ENCODE peak calls at places on chromosome 6, in eight cellular contexts. One of them, this sample, is unnamed.

GRCh38 chr6:157751547-157752200 is 71.4 kb upstream of the SNX9 start:
- DNase-seq in A673: no peak
- DNase-seq in aorta: no peak
- DNase-seq in astrocyte: no peak
- DNase-seq in lower lobe of right lung: no peak
- DNase-seq in prostate gland: no peak
- DNase-seq in mesendoderm: no peak
- DNase-seq in uterus: no peak
- DNase-seq in this sample: no peak

GRCh38 chr6:4358414-4359107 is 223.2 kb upstream of the ECI2 start:
- DNase-seq in A673: peak; percentile 81
- DNase-seq in aorta: peak; percentile 97
- DNase-seq in astrocyte: peak; percentile 100
- DNase-seq in lower lobe of right lung: peak; percentile 66
- DNase-seq in prostate gland: peak; percentile 74
- DNase-seq in mesendoderm: peak; percentile 97
- DNase-seq in uterus: peak; percentile 85
- DNase-seq in this sample: peak; percentile 73

GRCh38 chr6:82246802-82247633 is 526 bp downstream of the IBTK start:
- DNase-seq in A673: peak; percentile 79
- DNase-seq in aorta: peak; percentile 84
- DNase-seq in astrocyte: peak; percentile 36
- DNase-seq in lower lobe of right lung: peak; percentile 71
- DNase-seq in prostate gland: peak; percentile 55
- DNase-seq in mesendoderm: peak; percentile 91
- DNase-seq in uterus: no peak
- DNase-seq in this sample: no peak

GRCh38 chr6:40734607-40735006 is 147.4 kb upstream of the LRFN2 start:
- DNase-seq in A673: no peak
- DNase-seq in aorta: no peak
- DNase-seq in astrocyte: no peak
- DNase-seq in lower lobe of right lung: no peak
- DNase-seq in prostate gland: no peak
- DNase-seq in mesendoderm: no peak
- DNase-seq in uterus: no peak
- DNase-seq in this sample: no peak

GRCh38 chr6:113853252-113853651 is 3.9 kb upstream of the MARCKS start:
- DNase-seq in A673: no peak
- DNase-seq in aorta: no peak
- DNase-seq in astrocyte: no peak
- DNase-seq in lower lobe of right lung: no peak
- DNase-seq in prostate gland: no peak
- DNase-seq in mesendoderm: no peak
- DNase-seq in uterus: no peak
- DNase-seq in this sample: no peak

GRCh38 chr6:70956451-70957283 is at the start of gene B3GAT2:
- DNase-seq in A673: peak; percentile 14
- DNase-seq in aorta: peak; percentile 75
- DNase-seq in astrocyte: peak; percentile 5
- DNase-seq in lower lobe of right lung: no peak
- DNase-seq in prostate gland: peak; percentile 7
- DNase-seq in mesendoderm: peak; percentile 69
- DNase-seq in uterus: no peak
- DNase-seq in this sample: peak; percentile 78

GRCh38 chr6:10383312-10384063 is 31.4 kb downstream of the TFAP2A start:
- DNase-seq in A673: no peak
- DNase-seq in aorta: no peak
- DNase-seq in astrocyte: no peak
- DNase-seq in lower lobe of right lung: no peak
- DNase-seq in prostate gland: peak; percentile 41
- DNase-seq in mesendoderm: no peak
- DNase-seq in uterus: no peak
- DNase-seq in this sample: peak; percentile 83

GRCh38 chr6:108468346-108468745 is 92.4 kb upstream of the FOXO3 start:
- DNase-seq in A673: no peak
- DNase-seq in aorta: no peak
- DNase-seq in astrocyte: no peak
- DNase-seq in lower lobe of right lung: no peak
- DNase-seq in prostate gland: no peak
- DNase-seq in mesendoderm: no peak
- DNase-seq in uterus: no peak
- DNase-seq in this sample: no peak

GRCh38 chr6:116217069-116217468 is 36.8 kb downstream of the TSPYL4 start:
- DNase-seq in A673: peak; percentile 64
- DNase-seq in aorta: no peak
- DNase-seq in astrocyte: peak; percentile 11
- DNase-seq in lower lobe of right lung: no peak
- DNase-seq in prostate gland: no peak
- DNase-seq in mesendoderm: peak; percentile 47
- DNase-seq in uterus: no peak
- DNase-seq in this sample: no peak

GRCh38 chr6:159100789-159101182 is 56.0 kb upstream of the TAGAP start:
- DNase-seq in A673: no peak
- DNase-seq in aorta: no peak
- DNase-seq in astrocyte: no peak
- DNase-seq in lower lobe of right lung: no peak
- DNase-seq in prostate gland: no peak
- DNase-seq in mesendoderm: no peak
- DNase-seq in uterus: no peak
- DNase-seq in this sample: peak; percentile 46

GRCh38 chr6:150016324-150017185 is 8.8 kb downstream of the RAET1L start:
- DNase-seq in A673: peak; percentile 82
- DNase-seq in aorta: no peak
- DNase-seq in astrocyte: peak; percentile 20
- DNase-seq in lower lobe of right lung: no peak
- DNase-seq in prostate gland: peak; percentile 74
- DNase-seq in mesendoderm: peak; percentile 60
- DNase-seq in uterus: no peak
- DNase-seq in this sample: peak; percentile 78

GRCh38 chr6:143596857-143597256 is 80.9 kb upstream of the PHACTR2 start:
- DNase-seq in A673: no peak
- DNase-seq in aorta: peak; percentile 75
- DNase-seq in astrocyte: peak; percentile 14
- DNase-seq in lower lobe of right lung: no peak
- DNase-seq in prostate gland: no peak
- DNase-seq in mesendoderm: peak; percentile 51
- DNase-seq in uterus: peak; percentile 28
- DNase-seq in this sample: no peak

GRCh38 chr6:37391100-37391499 is 37.3 kb downstream of the RNF8 start:
- DNase-seq in A673: no peak
- DNase-seq in aorta: no peak
- DNase-seq in astrocyte: no peak
- DNase-seq in lower lobe of right lung: no peak
- DNase-seq in prostate gland: peak; percentile 14
- DNase-seq in mesendoderm: no peak
- DNase-seq in uterus: no peak
- DNase-seq in this sample: no peak

GRCh38 chr6:110053395-110054240 is 75.5 kb downstream of the GPR6 start:
- DNase-seq in A673: peak; percentile 74
- DNase-seq in aorta: no peak
- DNase-seq in astrocyte: peak; percentile 39
- DNase-seq in lower lobe of right lung: no peak
- DNase-seq in prostate gland: no peak
- DNase-seq in mesendoderm: peak; percentile 72
- DNase-seq in uterus: no peak
- DNase-seq in this sample: peak; percentile 48

GRCh38 chr6:102154176-102154575 is 760.7 kb downstream of the GRIK2 start:
- DNase-seq in A673: no peak
- DNase-seq in aorta: no peak
- DNase-seq in astrocyte: no peak
- DNase-seq in lower lobe of right lung: no peak
- DNase-seq in prostate gland: no peak
- DNase-seq in mesendoderm: peak; percentile 9
- DNase-seq in uterus: no peak
- DNase-seq in this sample: no peak

GRCh38 chr6:31541059-31541657 is 645 bp downstream of the DDX39B start:
- DNase-seq in A673: peak; percentile 66
- DNase-seq in aorta: peak; percentile 84
- DNase-seq in astrocyte: peak; percentile 26
- DNase-seq in lower lobe of right lung: no peak
- DNase-seq in prostate gland: peak; percentile 46
- DNase-seq in mesendoderm: peak; percentile 80
- DNase-seq in uterus: no peak
- DNase-seq in this sample: peak; percentile 54

GRCh38 chr6:31543639-31544038 is 1.8 kb upstream of the DDX39B start:
- DNase-seq in A673: no peak
- DNase-seq in aorta: no peak
- DNase-seq in astrocyte: no peak
- DNase-seq in lower lobe of right lung: no peak
- DNase-seq in prostate gland: no peak
- DNase-seq in mesendoderm: no peak
- DNase-seq in uterus: no peak
- DNase-seq in this sample: no peak

GRCh38 chr6:31541658-31542521 is at the start of gene DDX39B:
- DNase-seq in A673: peak; percentile 99
- DNase-seq in aorta: peak; percentile 97
- DNase-seq in astrocyte: peak; percentile 95
- DNase-seq in lower lobe of right lung: peak; percentile 96
- DNase-seq in prostate gland: peak; percentile 96
- DNase-seq in mesendoderm: peak; percentile 99
- DNase-seq in uterus: peak; percentile 93
- DNase-seq in this sample: peak; percentile 89

GRCh38 chr6:31538805-31539400 is 2.9 kb downstream of the DDX39B start:
- DNase-seq in A673: no peak
- DNase-seq in aorta: no peak
- DNase-seq in astrocyte: no peak
- DNase-seq in lower lobe of right lung: no peak
- DNase-seq in prostate gland: no peak
- DNase-seq in mesendoderm: no peak
- DNase-seq in uterus: no peak
- DNase-seq in this sample: no peak

DNA sequence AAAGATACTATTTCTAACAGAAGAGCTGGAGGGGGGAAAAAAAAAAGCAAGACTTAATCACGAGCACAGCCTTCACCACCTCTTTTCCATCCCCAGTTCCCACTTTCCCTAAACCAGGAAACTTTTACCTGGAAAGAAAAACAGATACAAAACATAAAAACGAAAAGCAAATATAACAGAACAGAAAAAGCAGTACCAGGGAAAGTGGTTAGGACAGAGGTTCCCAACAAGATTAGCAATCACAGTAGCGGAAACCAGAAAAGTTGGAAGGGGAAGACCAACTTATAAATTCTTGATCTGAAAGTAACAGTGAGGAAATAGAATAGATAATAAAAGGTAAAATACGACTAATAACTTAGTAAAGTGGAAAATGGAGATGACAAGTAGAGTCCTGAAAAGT is 1.2 kb downstream of the DDX39B start:
- DNase-seq in A673: no peak
- DNase-seq in aorta: no peak
- DNase-seq in astrocyte: no peak
- DNase-seq in lower lobe of right lung: no peak
- DNase-seq in prostate gland: no peak
- DNase-seq in mesendoderm: no peak
- DNase-seq in uterus: no peak
- DNase-seq in this sample: no peak
- H3K36me3 ChIP-seq in A673: peaks cover 51% of the 10 kb centered on the region
- H3K36me3 ChIP-seq in aorta: peaks cover 19% of the 10 kb centered on the region
- H3K36me3 ChIP-seq in astrocyte: peaks cover 37% of the 10 kb centered on the region
- H3K36me3 ChIP-seq in lower lobe of right lung: peaks cover 48% of the 10 kb centered on the region
- H3K36me3 ChIP-seq in prostate gland: peaks cover under 1% of the 10 kb centered on the region
- H3K36me3 ChIP-seq in mesendoderm: peaks cover 25% of the 10 kb centered on the region
- H3K36me3 ChIP-seq in uterus: no peaks in the 10 kb centered on the region
- H3K36me3 ChIP-seq in this sample: peaks cover 41% of the 10 kb centered on the region

DNA sequence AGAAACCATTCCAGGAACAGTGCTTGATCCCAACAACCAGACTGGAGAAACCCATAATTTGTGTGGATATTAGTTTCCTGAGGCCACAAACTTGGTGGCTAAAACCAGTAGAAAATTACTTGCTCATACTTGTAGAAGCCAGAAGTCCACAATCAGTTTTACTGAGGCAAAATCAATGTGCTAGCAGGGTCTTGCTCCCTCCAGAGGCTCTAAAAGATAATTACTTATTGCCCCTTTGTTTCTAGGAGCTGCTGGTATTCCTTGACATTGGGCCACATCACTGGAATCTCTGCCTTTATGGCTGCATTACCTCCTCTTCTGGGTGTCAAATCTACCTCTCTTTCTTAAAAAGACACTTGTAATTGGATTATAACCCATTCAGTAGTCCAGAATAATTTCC is 142.2 kb upstream of the SAMD5 start:
- DNase-seq in A673: no peak
- DNase-seq in aorta: no peak
- DNase-seq in astrocyte: no peak
- DNase-seq in lower lobe of right lung: no peak
- DNase-seq in prostate gland: no peak
- DNase-seq in mesendoderm: peak; percentile 27
- DNase-seq in uterus: no peak
- DNase-seq in this sample: no peak
- H3K36me3 ChIP-seq in A673: no peaks in the 10 kb centered on the region
- H3K36me3 ChIP-seq in aorta: no peaks in the 10 kb centered on the region
- H3K36me3 ChIP-seq in astrocyte: peaks cover 5% of the 10 kb centered on the region
- H3K36me3 ChIP-seq in lower lobe of right lung: peaks cover 35% of the 10 kb centered on the region
- H3K36me3 ChIP-seq in prostate gland: no peaks in the 10 kb centered on the region
- H3K36me3 ChIP-seq in mesendoderm: no peaks in the 10 kb centered on the region
- H3K36me3 ChIP-seq in uterus: no peaks in the 10 kb centered on the region
- H3K36me3 ChIP-seq in this sample: no peaks in the 10 kb centered on the region

DNA sequence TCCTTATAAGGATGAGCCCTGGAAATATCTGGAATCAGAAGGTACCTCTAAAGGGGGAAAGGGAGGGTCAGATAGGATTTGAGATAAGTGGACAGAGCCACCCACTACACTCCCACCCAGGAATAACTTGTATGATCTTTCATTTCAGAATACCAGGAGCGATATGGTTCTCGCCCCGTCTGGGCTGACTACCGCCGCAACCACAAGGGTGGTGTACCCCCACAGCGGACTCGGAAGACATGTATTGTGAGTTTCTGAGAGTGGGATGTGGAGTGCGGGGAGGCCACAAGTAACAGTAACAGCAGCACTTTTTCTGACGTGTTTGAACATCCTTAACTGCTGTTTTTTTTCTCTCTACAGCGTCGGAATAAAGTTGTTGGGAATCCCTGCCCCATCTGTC is 1.9 kb downstream of the MRPS18B start:
- DNase-seq in A673: no peak
- DNase-seq in aorta: no peak
- DNase-seq in astrocyte: no peak
- DNase-seq in lower lobe of right lung: no peak
- DNase-seq in prostate gland: no peak
- DNase-seq in mesendoderm: no peak
- DNase-seq in uterus: no peak
- DNase-seq in this sample: no peak
- H3K36me3 ChIP-seq in A673: peaks cover 59% of the 10 kb centered on the region
- H3K36me3 ChIP-seq in aorta: peaks cover 3% of the 10 kb centered on the region
- H3K36me3 ChIP-seq in astrocyte: peaks cover 20% of the 10 kb centered on the region
- H3K36me3 ChIP-seq in lower lobe of right lung: peaks cover 66% of the 10 kb centered on the region
- H3K36me3 ChIP-seq in prostate gland: peaks cover 10% of the 10 kb centered on the region
- H3K36me3 ChIP-seq in mesendoderm: peaks cover 8% of the 10 kb centered on the region
- H3K36me3 ChIP-seq in uterus: no peaks in the 10 kb centered on the region
- H3K36me3 ChIP-seq in this sample: peaks cover 19% of the 10 kb centered on the region

GRCh38 chr6:7224726-7225125 is 88.3 kb downstream of the SSR1 start:
- DNase-seq in A673: no peak
- DNase-seq in aorta: no peak
- DNase-seq in astrocyte: no peak
- DNase-seq in lower lobe of right lung: no peak
- DNase-seq in prostate gland: no peak
- DNase-seq in mesendoderm: no peak
- DNase-seq in uterus: no peak
- DNase-seq in this sample: peak; percentile 55
- H3K36me3 ChIP-seq in A673: peaks cover 36% of the 10 kb centered on the region
- H3K36me3 ChIP-seq in aorta: peaks cover 6% of the 10 kb centered on the region
- H3K36me3 ChIP-seq in astrocyte: peaks cover 30% of the 10 kb centered on the region
- H3K36me3 ChIP-seq in lower lobe of right lung: peaks cover 82% of the 10 kb centered on the region
- H3K36me3 ChIP-seq in prostate gland: peaks cover 7% of the 10 kb centered on the region
- H3K36me3 ChIP-seq in mesendoderm: peaks cover 4% of the 10 kb centered on the region
- H3K36me3 ChIP-seq in uterus: no peaks in the 10 kb centered on the region
- H3K36me3 ChIP-seq in this sample: peaks cover 6% of the 10 kb centered on the region

GRCh38 chr6:38695933-38696332 is 7.0 kb downstream of the GLO1 start:
- DNase-seq in A673: no peak
- DNase-seq in aorta: no peak
- DNase-seq in astrocyte: no peak
- DNase-seq in lower lobe of right lung: no peak
- DNase-seq in prostate gland: no peak
- DNase-seq in mesendoderm: no peak
- DNase-seq in uterus: no peak
- DNase-seq in this sample: no peak
- H3K36me3 ChIP-seq in A673: peaks cover 19% of the 10 kb centered on the region
- H3K36me3 ChIP-seq in aorta: no peaks in the 10 kb centered on the region
- H3K36me3 ChIP-seq in astrocyte: no peaks in the 10 kb centered on the region
- H3K36me3 ChIP-seq in lower lobe of right lung: peaks cover 6% of the 10 kb centered on the region
- H3K36me3 ChIP-seq in prostate gland: no peaks in the 10 kb centered on the region
- H3K36me3 ChIP-seq in mesendoderm: peaks cover 2% of the 10 kb centered on the region
- H3K36me3 ChIP-seq in uterus: no peaks in the 10 kb centered on the region
- H3K36me3 ChIP-seq in this sample: peaks cover 5% of the 10 kb centered on the region

This sample was measured in H7.